ENCODE peak calls at places on chromosome 18, in four cellular contexts. X, D, G and K are unnamed samples.

GRCh38 chr18:63016270-63016669 is 300.9 kb downstream of the PHLPP1 start:
- DNase-seq in G (peak), X (peak), D (peak), K (peak)

GRCh38 chr18:29123706-29124530 is 947.0 kb upstream of the CDH2 start:
- DNase-seq in G (no peak), D (no peak), X (peak), K (no peak)

GRCh38 chr18:45467307-45467706 is 148.0 kb upstream of the SLC14A2 start:
- DNase-seq in G (no peak), X (no peak), D (no peak), K (no peak)

GRCh38 chr18:36308711-36309435 is 11.4 kb downstream of the FHOD3 start:
- DNase-seq in D (no peak), G (no peak), X (no peak), K (no peak)

GRCh38 chr18:36501100-36501499 is 203.6 kb downstream of the FHOD3 start:
- DNase-seq in G (no peak), D (no peak), X (no peak), K (no peak)

GRCh38 chr18:76213996-76214395 is 281.0 kb downstream of the ZNF516 start:
- DNase-seq in X (no peak), D (no peak), G (no peak), K (no peak)

GRCh38 chr18:47689386-47689785 is 241.1 kb downstream of the SMAD2 start:
- DNase-seq in X (no peak), G (no peak), D (no peak), K (no peak)

GRCh38 chr18:63427566-63427965 is 5.3 kb upstream of the VPS4B start:
- DNase-seq in G (no peak), X (no peak), D (no peak), K (peak)

GRCh38 chr18:54075681-54076080 is 148.8 kb downstream of the MBD2 start:
- DNase-seq in G (no peak), X (no peak), D (no peak), K (no peak)

GRCh38 chr18:44411971-44412370 is 268.7 kb upstream of the SETBP1 start:
- DNase-seq in D (no peak), G (peak), X (no peak), K (no peak)

GRCh38 chr18:51988277-51988676 is 351.7 kb upstream of the DCC start:
- DNase-seq in D (no peak), X (no peak), G (no peak), K (no peak)

GRCh38 chr18:79413426-79413825 is 17.7 kb downstream of the NFATC1 start:
- DNase-seq in D (no peak), G (no peak), X (no peak), K (no peak)

GRCh38 chr18:71131918-71132317 is 843.1 kb downstream of the SOCS6 start:
- DNase-seq in D (no peak), X (no peak), G (no peak), K (no peak)

GRCh38 chr18:61901334-61901986 is 8.7 kb upstream of the RNF152 start:
- DNase-seq in X (peak), G (no peak), D (peak), K (peak)

GRCh38 chr18:24315170-24315569 is 82.5 kb downstream of the OSBPL1A start:
- DNase-seq in G (peak), D (no peak), X (no peak), K (no peak)

GRCh38 chr18:63603772-63604171 is 16.6 kb downstream of the SERPINB13 start:
- DNase-seq in G (peak), D (peak), X (no peak), K (no peak)

GRCh38 chr18:74963820-74964446 is 245.0 kb downstream of the PTGR3 start:
- DNase-seq in D (peak), G (no peak), X (peak), K (no peak)

GRCh38 chr18:67717800-67718199 is 201.3 kb upstream of the DSEL start:
- DNase-seq in D (no peak), X (no peak), G (no peak), K (no peak)

GRCh38 chr18:29840101-29840500 is 1202.4 kb downstream of the DSC3 start:
- DNase-seq in D (no peak), G (peak), X (peak), K (no peak)

GRCh38 chr18:79595876-79596374 is 83.7 kb upstream of the CTDP1 start:
- DNase-seq in X (no peak), G (no peak), D (no peak), K (no peak)

GRCh38 chr18:67433971-67434370 is 82.5 kb downstream of the DSEL start:
- DNase-seq in D (no peak), X (no peak), G (no peak), K (no peak)

GRCh38 chr18:20966795-20967194 is 144.8 kb downstream of the ROCK1 start:
- DNase-seq in X (no peak), G (no peak), D (no peak), K (no peak)

GRCh38 chr18:6960656-6961055 is 156.9 kb downstream of the LAMA1 start:
- DNase-seq in X (peak), D (no peak), G (peak), K (no peak)

GRCh38 chr18:45621068-45621511 is 5.8 kb downstream of the SLC14A2 start:
- DNase-seq in D (peak), G (peak), X (peak), K (peak)

GRCh38 chr18:79579807-79580480 is 99.7 kb upstream of the CTDP1 start:
- DNase-seq in G (no peak), D (no peak), X (no peak), K (no peak)

GRCh38 chr18:62788891-62789290 is 73.5 kb downstream of the PHLPP1 start:
- DNase-seq in X (no peak), G (no peak), D (no peak), K (no peak)

GRCh38 chr18:13240060-13240725 is 21.6 kb downstream of the LDLRAD4 start:
- DNase-seq in G (no peak), D (no peak), X (no peak), K (no peak)

GRCh38 chr18:7537145-7537544 is 30.0 kb upstream of the PTPRM start:
- DNase-seq in D (no peak), G (no peak), X (no peak), K (no peak)

GRCh38 chr18:61528961-61529360 is 195.7 kb downstream of the CDH20 start:
- DNase-seq in G (no peak), D (no peak), X (no peak), K (no peak)

GRCh38 chr18:53644799-53645471 is 579.5 kb downstream of the MBD2 start:
- DNase-seq in D (no peak), X (no peak), G (no peak), K (no peak)

GRCh38 chr18:44960580-44960979 is 279.9 kb downstream of the SETBP1 start:
- DNase-seq in G (no peak), X (no peak), D (no peak), K (no peak)

GRCh38 chr18:76130845-76131244 is 364.2 kb downstream of the ZNF516 start:
- DNase-seq in X (peak), G (no peak), D (no peak), K (no peak)

GRCh38 chr18:79503406-79503805 is 107.7 kb downstream of the NFATC1 start:
- DNase-seq in X (no peak), G (no peak), D (no peak), K (no peak)

GRCh38 chr18:57898506-57899124 is 95.5 kb upstream of the ATP8B1 start:
- DNase-seq in G (peak), X (peak), D (no peak), K (no peak)

GRCh38 chr18:31402026-31402373 is 25.4 kb downstream of the DSG4 start:
- DNase-seq in D (no peak), G (no peak), X (no peak), K (no peak)

GRCh38 chr18:60838677-60839076 is 466.1 kb upstream of the MC4R start:
- DNase-seq in G (no peak), X (peak), D (no peak), K (no peak)

GRCh38 chr18:14093526-14093925 is 38.7 kb downstream of the ZNF519 start:
- DNase-seq in X (no peak), G (no peak), D (no peak), K (no peak)

GRCh38 chr18:12287684-12288405 is 20.2 kb upstream of the TUBB6 start:
- DNase-seq in X (peak), D (no peak), G (peak), K (peak)

GRCh38 chr18:35041752-35042379 is 653 bp downstream of the MAPRE2 start:
- DNase-seq in D (peak), G (no peak), X (peak), K (peak)
- TF ChIP-seq CTCF in D (no peak), G (no peak), X (no peak), K (no peak)

DNA sequence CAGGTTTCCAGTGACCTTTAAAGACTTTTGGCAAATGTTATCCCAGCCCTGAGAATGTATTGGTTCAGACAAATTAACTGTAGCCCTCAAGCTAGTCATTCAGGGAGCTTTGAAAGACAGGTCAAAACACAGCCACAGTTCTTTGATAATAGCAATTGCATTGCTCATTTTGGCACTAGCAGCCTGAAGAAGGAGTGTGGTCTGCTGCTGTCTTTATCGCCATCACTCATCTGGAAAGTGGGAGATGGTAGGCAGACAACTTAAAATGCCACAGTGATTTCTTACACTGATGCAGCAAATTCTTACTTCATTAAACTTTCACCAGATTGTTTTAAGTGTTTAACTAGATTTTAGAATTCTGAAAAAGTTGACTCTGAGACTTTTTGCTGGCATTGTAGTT is 47.2 kb downstream of the DOK6 start:
- DNase-seq in X (no peak), G (no peak), D (no peak), K (no peak)
- TF ChIP-seq CTCF in X (no peak), G (no peak), D (no peak), K (no peak)

GRCh38 chr18:38047820-38048219 is 482.2 kb upstream of the CELF4 start:
- DNase-seq in G (no peak), X (no peak), D (no peak), K (no peak)
- TF ChIP-seq CTCF in G (no peak), X (no peak), D (no peak), K (no peak)

DNA sequence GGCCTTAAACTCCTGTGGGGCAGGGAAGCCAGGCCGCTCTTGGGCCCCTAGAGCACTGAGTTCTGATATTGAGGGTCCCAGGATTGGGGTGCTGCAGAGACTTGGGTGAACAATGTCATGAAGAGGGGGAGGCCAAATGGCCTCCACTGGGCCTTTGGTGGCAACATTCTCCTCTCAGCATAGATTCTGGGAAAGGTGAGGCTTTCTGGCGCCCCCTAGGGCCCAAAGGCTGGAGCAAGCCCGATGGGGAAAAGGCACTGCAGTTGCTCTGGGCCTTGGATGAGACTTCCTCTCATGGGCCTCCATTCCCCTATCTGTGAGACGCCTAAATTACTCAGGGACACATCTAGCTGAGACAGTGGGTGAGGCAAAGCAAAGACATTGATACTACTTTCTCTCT is 84.8 kb downstream of the ACAA2 start:
- DNase-seq in X (peak), G (no peak), D (peak), K (peak)
- TF ChIP-seq CTCF in X (peak), G (peak), D (peak), K (peak)

DNA sequence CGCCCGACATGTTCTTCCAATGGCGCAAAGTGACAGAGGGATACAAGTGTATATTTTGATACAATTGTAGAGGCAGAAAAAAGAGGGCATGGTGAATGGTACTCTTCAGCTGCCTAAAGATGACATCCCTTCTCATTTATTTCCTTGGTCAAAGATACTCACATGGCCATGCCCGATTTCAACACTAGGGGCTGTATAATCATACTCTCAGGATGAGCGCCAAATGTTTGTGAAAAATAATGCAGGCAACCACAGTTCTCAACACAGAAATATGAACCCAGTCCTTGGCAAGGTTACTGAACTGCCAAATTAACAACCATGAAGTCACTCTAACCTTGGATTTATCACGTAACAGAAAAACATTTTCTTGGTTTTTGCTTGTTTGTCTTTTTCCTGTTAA is 204.4 kb downstream of the CCDC102B start:
- DNase-seq in D (no peak), G (no peak), X (no peak), K (peak)
- TF ChIP-seq CTCF in D (no peak), G (no peak), X (peak), K (peak)

GRCh38 chr18:39487932-39488331 is 1922.3 kb upstream of the CELF4 start:
- DNase-seq in D (no peak), G (no peak), X (no peak), K (no peak)

GRCh38 chr18:39489426-39489825 is 1923.8 kb upstream of the CELF4 start:
- DNase-seq in D (no peak), X (peak), G (no peak), K (no peak)

GRCh38 chr18:39481281-39481680 is 1915.7 kb upstream of the CELF4 start:
- DNase-seq in X (no peak), D (no peak), G (no peak), K (no peak)

GRCh38 chr18:39485696-39486095 is 1920.1 kb upstream of the CELF4 start:
- DNase-seq in D (no peak), G (no peak), X (peak), K (no peak)

GRCh38 chr18:39486268-39486667 is 1920.7 kb upstream of the CELF4 start:
- DNase-seq in G (no peak), D (no peak), X (no peak), K (no peak)
- TF ChIP-seq CTCF in G (no peak), D (no peak), X (no peak), K (no peak)

GRCh38 chr18:70072678-70073077 is 125.0 kb upstream of the CD226 start:
- DNase-seq in D (no peak), X (peak), G (peak), K (no peak)
- TF ChIP-seq CTCF in D (peak), X (peak), G (no peak), K (peak)